ENCODE peak calls at places on chromosomes 4 and X, in ten cellular contexts. R is sigmoid colon, W is uterus, K is stomach, M is transverse colon, X is ovary, V is heart left ventricle, T is IMR-90, D is right lobe of liver, U is endothelial cell of umbilical vein. Q is an unnamed sample.
A peak's percentile ranks its signal among the peaks of the same experiment; 100 is the strongest.

GRCh38 chrX:40012800-40013682 is 84.7 kb downstream of the BCOR start:
- DNase-seq in T (peak; percentile 35), M (peak; percentile 87), W (peak; percentile 76), D (peak; percentile 65), U (peak; percentile 68), K (peak; percentile 70), R (peak; percentile 88), V (peak; percentile 77), X (peak; percentile 73), Q (peak; percentile 55)

GRCh38 chr4:105291920-105292319 is 145.2 kb downstream of the TET2 start:
- DNase-seq in M (no peak), D (no peak), U (no peak), R (no peak), V (no peak), X (no peak), K (no peak), T (peak; percentile 14), W (no peak), Q (no peak)

GRCh38 chr4:61428950-61429349 is 228.8 kb downstream of the ADGRL3 start:
- DNase-seq in V (no peak), X (no peak), T (no peak), W (no peak), M (no peak), U (no peak), K (no peak), D (no peak), R (no peak), Q (no peak)

GRCh38 chrX:9535101-9535500 is 70.2 kb downstream of the TBL1X start:
- DNase-seq in K (no peak), M (no peak), R (no peak), U (peak; percentile 69), D (no peak), X (no peak), W (no peak), T (peak; percentile 35), V (no peak), Q (no peak)

GRCh38 chrX:86002076-86002896 is 45.1 kb downstream of the CHM start:
- DNase-seq in U (no peak), X (no peak), M (peak; percentile 60), R (no peak), V (no peak), K (peak; percentile 49), T (peak; percentile 60), D (peak; percentile 24), W (no peak), Q (no peak)

GRCh38 chr4:25103423-25103822 is 56.8 kb downstream of the SEPSECS start:
- DNase-seq in K (peak; percentile 70), M (no peak), X (peak; percentile 59), V (peak; percentile 55), U (no peak), D (no peak), W (peak; percentile 69), T (no peak), R (no peak), Q (no peak)

GRCh38 chrX:15737188-15737956 is 698 bp upstream of the CA5B start:
- DNase-seq in K (no peak), W (no peak), V (no peak), X (no peak), R (no peak), U (peak; percentile 9), D (no peak), T (peak; percentile 10), M (no peak), Q (no peak)

GRCh38 chr4:186416451-186417060 is 138.8 kb downstream of the MTNR1A start:
- DNase-seq in T (no peak), U (no peak), W (no peak), K (no peak), M (no peak), X (no peak), V (no peak), D (no peak), R (no peak), Q (no peak)

GRCh38 chrX:130111935-130112221 is 1.6 kb upstream of the ELF4 start:
- DNase-seq in M (no peak), U (no peak), V (no peak), R (no peak), T (no peak), W (no peak), K (no peak), X (no peak), D (no peak), Q (no peak)

GRCh38 chrX:130108647-130109428 is 1.5 kb downstream of the ELF4 start:
- DNase-seq in M (peak; percentile 73), W (no peak), T (no peak), U (no peak), K (no peak), V (peak; percentile 51), R (no peak), D (no peak), X (no peak), Q (no peak)

GRCh38 chrX:130111220-130111934 is 1.1 kb upstream of the ELF4 start:
- DNase-seq in T (no peak), X (no peak), D (no peak), V (no peak), M (no peak), K (no peak), R (no peak), W (no peak), U (no peak), Q (no peak)

GRCh38 chrX:130109429-130110378 is 593 bp downstream of the ELF4 start:
- DNase-seq in R (peak; percentile 69), W (no peak), X (peak; percentile 59), M (no peak), U (no peak), T (peak; percentile 27), V (no peak), D (no peak), K (no peak), Q (no peak)

GRCh38 chrX:130110379-130111219 is at the start of gene ELF4:
- DNase-seq in K (peak; percentile 66), X (peak; percentile 58), V (peak; percentile 46), D (peak; percentile 51), R (peak; percentile 70), U (no peak), T (peak; percentile 37), W (peak; percentile 56), M (peak; percentile 65), Q (no peak)
- TF ChIP-seq POLR2A in K (no peak), X (no peak), V (peak; percentile 25), D (no peak), R (no peak), U (no peak), T (no peak), W (no peak), M (peak; percentile 36), Q (no peak)

GRCh38 chr4:6961496-6962210 is 52.0 kb downstream of the TBC1D14 start:
- DNase-seq in W (no peak), U (no peak), V (no peak), M (no peak), T (no peak), X (no peak), D (no peak), K (no peak), R (no peak), Q (no peak)

GRCh38 chr4:6960628-6961027 is 51.0 kb downstream of the TBC1D14 start:
- DNase-seq in W (no peak), U (no peak), T (no peak), X (no peak), M (no peak), D (no peak), K (no peak), R (no peak), V (no peak), Q (no peak)

GRCh38 chr4:6963139-6963611 is 53.5 kb downstream of the TBC1D14 start:
- DNase-seq in M (no peak), W (no peak), D (no peak), U (peak; percentile 33), K (no peak), V (no peak), R (no peak), T (peak; percentile 52), X (no peak), Q (no peak)

GRCh38 chr4:6960154-6960553 is 50.5 kb downstream of the TBC1D14 start:
- DNase-seq in T (no peak), D (no peak), V (no peak), W (no peak), U (no peak), R (no peak), K (no peak), M (no peak), X (no peak), Q (no peak)

DNA sequence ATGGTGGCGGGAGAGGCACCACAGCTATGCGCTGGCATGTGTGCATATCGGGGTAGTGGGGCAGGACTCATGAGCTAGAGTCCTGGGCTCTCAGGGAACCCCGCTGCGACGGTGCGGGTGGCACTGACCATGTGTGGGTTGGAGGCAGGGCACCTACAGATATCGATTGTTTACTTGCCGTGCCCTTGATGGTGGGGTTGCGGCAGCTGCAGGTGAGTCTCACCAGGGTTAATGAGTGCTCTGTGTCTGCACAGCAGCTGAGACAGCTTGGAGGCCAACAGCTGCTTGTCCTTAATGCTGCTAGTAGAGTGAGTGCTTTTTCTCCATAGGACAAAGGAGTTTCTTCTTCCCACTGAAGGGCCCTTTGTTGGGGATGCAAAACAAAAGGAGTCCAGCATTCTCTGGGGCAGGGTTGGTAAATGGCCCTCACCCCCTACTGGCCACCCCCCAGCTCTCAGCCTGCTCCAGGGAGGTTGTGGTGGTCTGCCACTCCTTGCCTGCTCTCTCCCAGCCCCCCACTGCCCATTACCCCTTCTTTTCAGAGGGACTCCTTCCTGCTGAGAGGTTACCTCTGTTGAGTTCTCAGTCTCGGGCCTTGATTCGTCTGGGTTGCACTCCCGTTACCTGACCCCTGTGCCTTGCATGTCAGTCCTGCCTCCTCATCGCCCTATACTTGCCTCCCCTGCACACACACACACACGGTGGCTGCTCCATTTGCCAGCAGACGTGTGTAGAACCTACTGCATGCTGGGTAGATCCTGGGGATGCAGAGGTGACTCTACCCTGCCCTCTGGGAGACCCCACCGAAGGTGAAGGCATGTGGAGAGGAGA is 52.8 kb downstream of the TBC1D14 start:
- DNase-seq in R (no peak), D (no peak), M (no peak), X (no peak), V (no peak), W (no peak), T (no peak), U (no peak), K (peak; percentile 56), Q (no peak)
- H3K36me3 ChIP-seq in R (no peaks in the 10 kb centered on the region), D (no peaks in the 10 kb centered on the region), M (no peaks in the 10 kb centered on the region), X (no peaks in the 10 kb centered on the region), V (no peaks in the 10 kb centered on the region), W (no peaks in the 10 kb centered on the region), T (no peaks in the 10 kb centered on the region), U (no peaks in the 10 kb centered on the region), K (no peaks in the 10 kb centered on the region), Q (no peaks in the 10 kb centered on the region)

GRCh38 chrX:30880058-30880457 is 9.0 kb downstream of the TAB3 start:
- DNase-seq in U (no peak), V (no peak), R (no peak), T (no peak), X (no peak), D (no peak), M (no peak), W (no peak), K (no peak), Q (no peak)

GRCh38 chrX:30881797-30882196 is 7.3 kb downstream of the TAB3 start:
- DNase-seq in R (no peak), D (no peak), T (no peak), U (no peak), M (no peak), X (no peak), V (no peak), W (no peak), K (no peak), Q (no peak)

GRCh38 chrX:30883141-30883540 is 5.9 kb downstream of the TAB3 start:
- DNase-seq in X (no peak), M (no peak), K (no peak), D (no peak), V (no peak), T (no peak), R (no peak), W (no peak), U (no peak), Q (no peak)

GRCh38 chrX:30885136-30885535 is 3.9 kb downstream of the TAB3 start:
- DNase-seq in M (no peak), W (no peak), D (no peak), T (no peak), U (no peak), V (no peak), X (no peak), K (no peak), R (no peak), Q (no peak)

DNA sequence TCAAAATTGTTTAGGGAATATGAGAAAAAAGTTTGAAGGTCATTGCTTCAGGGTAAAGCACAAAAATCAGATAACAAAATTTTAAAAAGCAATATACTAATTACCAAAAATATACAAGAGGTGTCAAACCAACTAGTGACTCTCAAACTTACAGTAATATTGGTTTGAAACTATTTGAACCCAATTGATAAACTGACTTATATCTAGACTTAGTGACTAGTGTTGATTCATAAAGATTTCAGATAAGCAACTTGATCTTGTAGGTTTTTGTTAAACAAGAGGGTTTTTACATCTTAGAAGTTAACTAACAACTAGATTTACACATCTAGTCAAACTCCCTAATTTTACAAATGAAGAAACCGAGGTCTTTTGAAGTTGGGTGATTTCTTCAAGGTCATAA is 7.7 kb downstream of the TAB3 start:
- DNase-seq in R (no peak), U (no peak), X (no peak), D (no peak), T (no peak), K (no peak), V (no peak), M (no peak), W (no peak), Q (no peak)
- TF ChIP-seq POLR2A in R (no peak), U (no peak), X (no peak), D (no peak), T (no peak), K (no peak), V (no peak), M (no peak), W (no peak), Q (no peak)

GRCh38 chr4:253936-254756 is 51.1 kb downstream of the ZNF732 start:
- DNase-seq in K (no peak), M (no peak), U (no peak), T (no peak), V (no peak), D (no peak), R (no peak), W (no peak), X (no peak), Q (no peak)

GRCh38 chr4:252065-252601 is 53.1 kb downstream of the ZNF732 start:
- DNase-seq in W (no peak), T (no peak), V (no peak), U (no peak), D (no peak), X (no peak), M (no peak), R (no peak), K (no peak), Q (no peak)

GRCh38 chr4:256492-256891 is 48.8 kb downstream of the ZNF732 start:
- DNase-seq in R (no peak), U (no peak), M (no peak), T (no peak), D (no peak), V (no peak), W (no peak), X (no peak), K (no peak), Q (no peak)
- H3K36me3 ChIP-seq in R (peaks cover 23% of the 10 kb centered on the region), U (no peaks in the 10 kb centered on the region), M (no peaks in the 10 kb centered on the region), T (no peaks in the 10 kb centered on the region), D (no peaks in the 10 kb centered on the region), V (no peaks in the 10 kb centered on the region), W (no peaks in the 10 kb centered on the region), X (no peaks in the 10 kb centered on the region), K (no peaks in the 10 kb centered on the region), Q (no peaks in the 10 kb centered on the region)

Q was measured in adrenal gland.